ENCODE peak calls at places on chromosome 14, in ten cellular contexts. W is EH; H is fibroblast of villous mesenchyme; Q is stimulated activated CD8-positive, alpha-beta memory T cell treated with anti-CD3 and anti-CD28 coated beads, Interleukin-15, amount 100 ng/mL, for 24 hours; D is epithelial cell of esophagus; X is B cell; C is activated B cell treated with CpG ODN at 0.5 μM for 24 hours; M is endothelial cell; J is body of pancreas; G is activated effector memory CD4-positive, alpha-beta T cell treated with anti-CD3 and anti-CD28 coated beads, Interleukin-2, amount 50 U/mL, for 16 hours. R is an unnamed sample.

GRCh38 chr14:59918824-59919581 is 941 bp upstream of the LRRC9 start:
- DNase-seq in W (peak), H (peak), Q (no peak), D (peak), X (peak), C (no peak), M (peak), J (peak), G (no peak), R (peak)

GRCh38 chr14:102138535-102138934 is 1.2 kb upstream of the WDR20 start:
- DNase-seq in W (no peak), H (no peak), Q (no peak), D (no peak), X (no peak), C (no peak), M (no peak), J (no peak), G (no peak), R (no peak)

GRCh38 chr14:52827426-52827825 is 36.0 kb upstream of the GNPNAT1 start:
- DNase-seq in W (no peak), H (no peak), Q (no peak), D (no peak), X (no peak), C (no peak), M (no peak), J (no peak), G (no peak), R (no peak)

GRCh38 chr14:92514844-92515509 is 1.4 kb downstream of the RIN3 start:
- DNase-seq in W (no peak), H (no peak), Q (no peak), D (no peak), X (no peak), C (no peak), M (no peak), J (no peak), G (no peak), R (no peak)

GRCh38 chr14:32588448-32589320 is 259.6 kb downstream of the AKAP6 start:
- DNase-seq in W (peak), H (peak), Q (no peak), D (peak), X (no peak), C (no peak), M (peak), J (peak), G (no peak), R (peak)

GRCh38 chr14:105061428-105062047 is 3.7 kb downstream of the GPR132 start:
- DNase-seq in W (no peak), H (no peak), Q (no peak), D (no peak), X (peak), C (peak), M (no peak), J (no peak), G (peak), R (no peak)

GRCh38 chr14:50821471-50822464 is 9.2 kb downstream of the NIN start:
- DNase-seq in W (peak), H (peak), Q (no peak), D (peak), X (no peak), C (no peak), M (no peak), J (no peak), G (peak), R (no peak)

GRCh38 chr14:49364752-49365117 is 221.4 kb downstream of the RPS29 start:
- DNase-seq in W (no peak), H (no peak), Q (no peak), D (no peak), X (no peak), C (no peak), M (no peak), J (no peak), G (no peak), R (no peak)

GRCh38 chr14:90756755-90757345 is 59.4 kb downstream of the TTC7B start:
- DNase-seq in W (no peak), H (no peak), Q (no peak), D (no peak), X (no peak), C (no peak), M (no peak), J (no peak), G (no peak), R (no peak)

GRCh38 chr14:58455593-58456265 is 28.2 kb downstream of the KIAA0586 start:
- DNase-seq in W (peak), H (peak), Q (no peak), D (peak), X (no peak), C (no peak), M (no peak), J (no peak), G (no peak), R (peak)